ENCODE peak calls at places on chromosomes 16 and 17, in six cellular contexts. G is HAP-1; Q is astrocyte; D is effector memory CD4-positive, alpha-beta T cell; B is neural progenitor cell; L is left ventricle myocardium inferior. T is an unnamed sample.
A peak's percentile ranks its signal among the peaks of the same experiment; 100 is the strongest.

GRCh38 chr17:38403491-38403890 is 24.8 kb upstream of the ARHGAP23 start:
- DNase-seq in G (no peak), Q (no peak), D (no peak), B (peak; percentile 42), L (no peak), T (no peak)

GRCh38 chr16:27460663-27461482 is 58.9 kb downstream of the IL21R start:
- DNase-seq in G (no peak), Q (no peak), D (no peak), B (no peak), L (no peak), T (no peak)

GRCh38 chr16:49048557-49048956 is 233.1 kb downstream of the CBLN1 start:
- DNase-seq in G (no peak), Q (peak; percentile 52), D (no peak), B (no peak), L (no peak), T (peak; percentile 12)

GRCh38 chr17:67725232-67726206 is 7.8 kb downstream of the NOL11 start:
- DNase-seq in G (no peak), Q (no peak), D (no peak), B (no peak), L (no peak), T (no peak)

GRCh38 chr17:21278304-21279197 is 6.0 kb upstream of the MAP2K3 start:
- DNase-seq in G (no peak), Q (no peak), D (peak; percentile 49), B (no peak), L (peak; percentile 20), T (peak; percentile 31)

GRCh38 chr16:11448796-11449416 is 103.6 kb downstream of the RMI2 start:
- DNase-seq in G (no peak), Q (no peak), D (no peak), B (no peak), L (no peak), T (no peak)

GRCh38 chr17:35700157-35700556 is 31.3 kb upstream of the RASL10B start:
- DNase-seq in G (no peak), Q (no peak), D (no peak), B (no peak), L (no peak), T (no peak)

GRCh38 chr16:81181013-81181720 is 57.3 kb upstream of the BCO1 start:
- DNase-seq in G (peak; percentile 68), Q (peak; percentile 91), D (no peak), B (peak; percentile 88), L (peak; percentile 81), T (peak; percentile 90)

GRCh38 chr17:29555840-29556239 is 11.0 kb downstream of the ABHD15 start:
- DNase-seq in G (no peak), Q (no peak), D (no peak), B (no peak), L (no peak), T (no peak)

GRCh38 chr17:40322417-40323315 is 13.7 kb downstream of the RARA start:
- DNase-seq in G (no peak), Q (peak; percentile 71), D (peak; percentile 91), B (no peak), L (peak; percentile 74), T (peak; percentile 70)

GRCh38 chr16:13606804-13607203 is 313.1 kb upstream of the ERCC4 start:
- DNase-seq in G (no peak), Q (no peak), D (no peak), B (no peak), L (no peak), T (no peak)

GRCh38 chr16:84266451-84266850 is 26.6 kb upstream of the KCNG4 start:
- DNase-seq in G (peak; percentile 72), Q (peak; percentile 42), D (no peak), B (peak; percentile 85), L (peak; percentile 35), T (peak; percentile 50)

GRCh38 chr17:64507418-64507766 is 615 bp downstream of the CEP95 start:
- DNase-seq in G (peak; percentile 92), Q (peak; percentile 74), D (no peak), B (peak; percentile 86), L (no peak), T (peak; percentile 64)

GRCh38 chr16:85902366-85903155 is 3.6 kb downstream of the IRF8 start:
- DNase-seq in G (no peak), Q (no peak), D (peak; percentile 17), B (peak; percentile 75), L (no peak), T (no peak)

GRCh38 chr17:69907081-69907847 is 167.8 kb upstream of the KCNJ16 start:
- DNase-seq in G (no peak), Q (no peak), D (no peak), B (no peak), L (no peak), T (no peak)
- H3K9me3 ChIP-seq in G (no peaks in the 10 kb centered on the region), Q (no peaks in the 10 kb centered on the region), D (no peaks in the 10 kb centered on the region), B (no peaks in the 10 kb centered on the region), L (no peaks in the 10 kb centered on the region), T (no peaks in the 10 kb centered on the region)

DNA sequence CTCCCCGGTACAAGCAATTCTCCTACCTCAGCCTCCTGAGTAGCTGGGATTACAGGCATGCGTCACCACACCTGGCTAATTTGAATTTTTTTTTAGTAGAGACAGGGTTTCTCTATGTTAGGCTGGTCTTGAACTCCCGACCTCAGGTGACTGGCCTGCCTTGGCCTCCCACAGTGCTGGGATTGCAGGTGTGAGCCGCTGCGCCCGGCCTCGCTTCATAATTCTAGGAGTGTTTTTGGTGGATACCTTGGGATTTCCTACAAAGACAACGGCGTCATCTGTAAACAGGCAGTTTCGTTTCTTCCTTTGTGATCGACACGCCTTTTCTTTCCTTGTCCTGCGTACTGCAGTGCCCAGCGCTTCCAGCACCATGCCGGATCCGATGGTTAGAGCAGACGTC is 60.9 kb upstream of the GNG13 start:
- DNase-seq in G (no peak), Q (no peak), D (no peak), B (no peak), L (no peak), T (no peak)
- H3K9me3 ChIP-seq in G (no peaks in the 10 kb centered on the region), Q (no peaks in the 10 kb centered on the region), D (no peaks in the 10 kb centered on the region), B (no peaks in the 10 kb centered on the region), L (peaks cover 18% of the 10 kb centered on the region), T (peaks cover 4% of the 10 kb centered on the region)

GRCh38 chr16:87526238-87526947 is 33.6 kb upstream of the ZCCHC14 start:
- DNase-seq in G (no peak), Q (no peak), D (no peak), B (no peak), L (no peak), T (no peak)
- H3K9me3 ChIP-seq in G (no peaks in the 10 kb centered on the region), Q (peaks cover 3% of the 10 kb centered on the region), D (no peaks in the 10 kb centered on the region), B (no peaks in the 10 kb centered on the region), L (peaks cover 31% of the 10 kb centered on the region), T (no peaks in the 10 kb centered on the region)

GRCh38 chr16:35746281-35746962 is 2287.0 kb downstream of the TP53TG3F start:
- DNase-seq in G (no peak), Q (no peak), D (no peak), B (no peak), L (no peak), T (no peak)
- H3K9me3 ChIP-seq in G (no peaks in the 10 kb centered on the region), Q (peaks cover 3% of the 10 kb centered on the region), D (peaks cover 12% of the 10 kb centered on the region), B (peaks cover 3% of the 10 kb centered on the region), L (peaks cover 7% of the 10 kb centered on the region), T (no peaks in the 10 kb centered on the region)

GRCh38 chr17:22506231-22506630 is 813.9 kb downstream of the KCNJ18 start:
- DNase-seq in G (no peak), Q (no peak), D (no peak), B (no peak), L (no peak), T (no peak)

GRCh38 chr17:22503322-22503899 is 811.1 kb downstream of the KCNJ18 start:
- DNase-seq in G (no peak), Q (no peak), D (no peak), B (no peak), L (no peak), T (no peak)

GRCh38 chr17:22507823-22508222 is 815.5 kb downstream of the KCNJ18 start:
- DNase-seq in G (no peak), Q (no peak), D (no peak), B (no peak), L (no peak), T (no peak)

GRCh38 chr17:22505660-22506059 is 813.3 kb downstream of the KCNJ18 start:
- DNase-seq in G (no peak), Q (no peak), D (no peak), B (no peak), L (no peak), T (no peak)

GRCh38 chr17:22506861-22507260 is 814.5 kb downstream of the KCNJ18 start:
- DNase-seq in G (no peak), Q (no peak), D (no peak), B (no peak), L (no peak), T (no peak)
- H3K9me3 ChIP-seq in G (no peaks in the 10 kb centered on the region), Q (peaks cover 11% of the 10 kb centered on the region), D (no peaks in the 10 kb centered on the region), B (peaks cover 16% of the 10 kb centered on the region), L (peaks cover 11% of the 10 kb centered on the region), T (no peaks in the 10 kb centered on the region)

GRCh38 chr17:54452666-54453348 is 447.8 kb upstream of the TOM1L1 start:
- DNase-seq in G (no peak), Q (no peak), D (no peak), B (no peak), L (no peak), T (no peak)
- H3K9me3 ChIP-seq in G (no peaks in the 10 kb centered on the region), Q (peaks cover 2% of the 10 kb centered on the region), D (no peaks in the 10 kb centered on the region), B (peaks cover 30% of the 10 kb centered on the region), L (peaks cover 54% of the 10 kb centered on the region), T (peaks cover 5% of the 10 kb centered on the region)

GRCh38 chr17:26792486-26792885 is 501.4 kb upstream of the WSB1 start:
- DNase-seq in G (peak; percentile 19), Q (peak; percentile 61), D (no peak), B (no peak), L (no peak), T (no peak)
- H3K9me3 ChIP-seq in G (peaks cover 10% of the 10 kb centered on the region), Q (peaks cover 62% of the 10 kb centered on the region), D (peaks cover 3% of the 10 kb centered on the region), B (peaks cover 60% of the 10 kb centered on the region), L (peaks cover 100% of the 10 kb centered on the region), T (peaks cover 43% of the 10 kb centered on the region)

GRCh38 chr17:77962349-77962748 is 3.8 kb downstream of the TNRC6C start:
- DNase-seq in G (no peak), Q (no peak), D (no peak), B (peak; percentile 32), L (no peak), T (no peak)

GRCh38 chr17:77965354-77965753 is 6.9 kb downstream of the TNRC6C start:
- DNase-seq in G (no peak), Q (no peak), D (no peak), B (no peak), L (no peak), T (no peak)

GRCh38 chr17:77961741-77962140 is 3.2 kb downstream of the TNRC6C start:
- DNase-seq in G (no peak), Q (no peak), D (no peak), B (no peak), L (no peak), T (no peak)

GRCh38 chr17:77966476-77966875 is 8.0 kb downstream of the TNRC6C start:
- DNase-seq in G (no peak), Q (no peak), D (no peak), B (no peak), L (no peak), T (no peak)

DNA sequence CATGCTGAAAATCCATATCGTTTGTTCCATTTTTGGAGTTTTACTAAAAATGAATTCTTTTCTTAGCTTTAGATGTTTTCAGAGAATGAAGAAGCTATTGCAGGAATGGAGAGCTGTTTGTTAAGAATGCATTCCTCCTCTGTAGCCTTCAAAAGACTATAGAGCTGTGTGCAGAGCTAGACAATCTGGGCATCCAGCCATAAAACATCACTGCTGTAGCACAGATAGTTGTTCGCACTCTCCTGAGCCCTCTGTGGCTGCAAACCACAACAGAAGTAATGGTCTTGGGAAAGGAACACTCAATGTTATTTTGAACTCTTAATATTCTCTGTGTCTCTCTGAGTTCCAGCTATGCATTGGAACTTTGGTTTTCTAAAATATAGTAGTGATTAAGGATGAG is 4.9 kb downstream of the TNRC6C start:
- DNase-seq in G (peak; percentile 79), Q (peak; percentile 94), D (peak; percentile 40), B (peak; percentile 74), L (peak; percentile 33), T (no peak)
- H3K9me3 ChIP-seq in G (no peaks in the 10 kb centered on the region), Q (no peaks in the 10 kb centered on the region), D (no peaks in the 10 kb centered on the region), B (no peaks in the 10 kb centered on the region), L (no peaks in the 10 kb centered on the region), T (no peaks in the 10 kb centered on the region)

T was measured in MG63.